ENCODE peak calls at places on chromosomes 16 and 17, in nine cellular contexts. N, J, H, Z, E, P, G, S and R are unnamed samples.

GRCh38 chr17:81246679-81247338 is 7.7 kb downstream of the NDUFAF8 start:
- DNase-seq in Z (no peak), G (no peak), P (no peak), N (no peak), J (no peak), S (no peak), E (no peak), H (no peak), R (peak; percentile 51)

GRCh38 chr17:58913971-58914769 is 158.5 kb downstream of the PPM1E start:
- DNase-seq in H (peak; percentile 6), N (no peak), Z (no peak), G (no peak), E (no peak), P (no peak), S (no peak), J (no peak), R (no peak)

GRCh38 chr17:51147641-51148040 is 5.7 kb upstream of the NME1 start:
- DNase-seq in Z (no peak), H (peak; percentile 29), S (peak; percentile 20), G (no peak), P (no peak), J (no peak), N (no peak), E (no peak), R (no peak)

GRCh38 chr16:5438591-5438990 is 341.0 kb upstream of the EEF2KMT start:
- DNase-seq in Z (no peak), N (no peak), G (no peak), H (no peak), P (no peak), S (no peak), E (no peak), J (no peak), R (no peak)

GRCh38 chr17:47895856-47896671 is at the start of gene SP2:
- DNase-seq in P (peak; percentile 100), S (peak; percentile 100), H (peak; percentile 100), N (peak; percentile 100), Z (peak; percentile 100), G (peak; percentile 100), J (peak; percentile 100), E (peak; percentile 100), R (peak; percentile 99)

GRCh38 chr17:41567317-41567716 is 4.5 kb downstream of the KRT9 start:
- DNase-seq in Z (no peak), N (no peak), J (no peak), P (no peak), G (no peak), H (no peak), S (no peak), E (no peak), R (no peak)

GRCh38 chr17:56896968-56897359 is 16.9 kb downstream of the TRIM25 start:
- DNase-seq in H (no peak), G (no peak), Z (no peak), J (no peak), N (no peak), S (no peak), E (peak; percentile 27), P (no peak), R (no peak)

GRCh38 chr17:79410681-79411080 is 200.2 kb downstream of the RBFOX3 start:
- DNase-seq in E (no peak), H (no peak), J (no peak), P (no peak), S (no peak), G (no peak), Z (no peak), N (no peak), R (no peak)

GRCh38 chr16:61862221-61862620 is 174.0 kb downstream of the CDH8 start:
- DNase-seq in E (no peak), J (no peak), S (no peak), N (no peak), G (no peak), P (no peak), H (no peak), Z (no peak), R (no peak)

GRCh38 chr17:45171338-45172231 is 9.9 kb downstream of the HEXIM2 start:
- DNase-seq in P (no peak), Z (peak; percentile 45), J (peak; percentile 79), E (no peak), S (peak; percentile 84), H (no peak), G (peak; percentile 70), N (no peak), R (peak; percentile 53)
- H3K4me3 ChIP-seq in P (peak overlapping the region; percentile 43), Z (no peak overlapping the region), J (peak overlapping the region; percentile 92), E (no peak overlapping the region), S (peak overlapping the region; percentile 40), H (peak overlapping the region; percentile 15), G (peak overlapping the region; percentile 51), N (peak overlapping the region; percentile 22), R (peak overlapping the region; percentile 44)

DNA sequence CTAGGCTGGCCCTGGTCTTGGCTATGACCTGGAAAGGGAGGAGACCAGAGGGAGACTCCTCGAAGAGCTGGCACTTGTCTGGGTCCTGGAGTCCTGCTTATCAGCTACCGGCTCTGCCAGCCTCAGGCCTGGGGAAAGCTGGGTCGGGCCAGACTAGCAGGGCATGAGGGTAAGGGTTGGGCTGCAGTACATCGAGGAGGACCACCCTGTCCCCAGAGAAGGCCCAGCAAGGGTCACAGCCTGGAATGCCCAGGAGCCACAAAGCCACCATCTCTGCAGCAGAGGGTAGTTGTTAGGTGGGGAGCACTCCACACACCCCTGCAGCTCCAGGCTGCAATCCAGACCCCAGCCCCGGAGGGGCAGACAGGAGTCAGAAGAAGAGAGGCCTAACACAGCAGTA is 54.0 kb downstream of the SLC6A2 start:
- DNase-seq in N (no peak), H (no peak), E (no peak), S (no peak), Z (no peak), G (no peak), P (no peak), J (no peak), R (no peak)
- H3K27ac ChIP-seq in N (no peak overlapping the region), H (no peak overlapping the region), E (no peak overlapping the region), S (no peak overlapping the region), Z (no peak overlapping the region), G (no peak overlapping the region), P (no peak overlapping the region), J (no peak overlapping the region), R (no peak overlapping the region)

GRCh38 chr17:76735586-76736348 is 1.4 kb downstream of the SRSF2 start:
- DNase-seq in G (no peak), H (no peak), E (peak; percentile 52), N (no peak), P (no peak), S (no peak), Z (no peak), J (no peak), R (no peak)

GRCh38 chr17:76737082-76737675 is at the start of gene SRSF2:
- DNase-seq in N (peak; percentile 97), Z (peak; percentile 98), J (peak; percentile 85), G (peak; percentile 97), S (peak; percentile 99), E (peak; percentile 100), P (peak; percentile 99), H (peak; percentile 98), R (peak; percentile 99)

GRCh38 chr17:76735006-76735405 is 2.1 kb downstream of the SRSF2 start:
- DNase-seq in N (no peak), P (no peak), H (peak; percentile 48), J (no peak), G (no peak), Z (no peak), S (peak; percentile 46), E (peak; percentile 78), R (no peak)

GRCh38 chr17:76737676-76738467 is at the start of gene MFSD11:
- DNase-seq in S (peak; percentile 94), J (no peak), Z (peak; percentile 90), N (peak; percentile 73), G (peak; percentile 86), H (peak; percentile 92), P (no peak), E (peak; percentile 96), R (peak; percentile 97)

GRCh38 chr17:76736349-76737081 is 616 bp downstream of the SRSF2 start:
- DNase-seq in S (peak; percentile 49), J (no peak), H (peak; percentile 50), E (peak; percentile 80), N (peak; percentile 45), P (no peak), Z (peak; percentile 78), G (peak; percentile 54), R (peak; percentile 91)
- TF ChIP-seq CTCF in S (no peak), J (peak; percentile 7), H (peak; percentile 16), E (no peak), N (peak; percentile 15), P (no peak), Z (peak; percentile 39), G (no peak), R (no peak)

DNA sequence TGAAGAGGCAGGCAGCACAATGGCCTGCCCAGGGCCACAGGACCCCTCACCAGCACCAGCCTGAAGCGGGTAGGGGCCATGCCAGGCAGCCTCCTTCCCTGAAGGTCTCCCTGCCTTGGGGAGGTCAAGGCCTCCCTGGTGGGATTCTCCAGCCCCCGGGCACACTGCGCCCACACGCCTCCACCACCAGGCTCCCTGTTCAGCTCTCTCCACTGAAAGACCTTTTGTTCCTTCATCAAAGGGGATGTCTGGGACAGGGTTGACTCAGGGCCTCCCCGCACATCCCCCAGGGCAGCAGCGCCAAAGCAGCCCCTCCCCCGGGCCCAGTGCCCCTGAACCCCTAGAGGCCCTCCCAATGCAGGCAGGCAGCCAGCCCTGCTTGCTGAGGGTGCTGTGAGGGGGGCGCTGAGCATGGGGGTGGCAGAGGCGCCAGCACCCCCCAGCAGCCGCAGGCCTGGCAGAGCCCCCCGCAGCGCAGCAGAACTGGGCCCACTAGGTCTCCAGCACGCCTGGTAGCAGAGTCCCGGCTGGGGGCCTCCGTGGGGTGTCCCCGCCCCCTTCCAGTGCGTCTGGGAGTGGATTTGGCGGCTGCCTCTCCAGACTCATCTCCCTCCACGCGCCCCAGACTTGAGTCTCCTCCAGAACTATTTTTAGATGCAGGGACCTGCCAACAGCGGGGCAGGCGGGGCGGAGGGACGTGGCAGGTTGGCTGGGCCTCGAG is 13.1 kb downstream of the BCAR1 start:
- DNase-seq in N (peak; percentile 59), E (no peak), H (peak; percentile 95), S (no peak), G (peak; percentile 88), P (no peak), J (no peak), Z (no peak), R (peak; percentile 83)
- H3K4me3 ChIP-seq in N (no peak overlapping the region), E (no peak overlapping the region), H (no peak overlapping the region), S (no peak overlapping the region), G (peak overlapping the region; percentile 31), P (peak overlapping the region; percentile 40), J (no peak overlapping the region), Z (no peak overlapping the region), R (peak overlapping the region; percentile 28)

GRCh38 chr16:86344586-86344871 is 165.8 kb upstream of the FOXF1 start:
- DNase-seq in J (no peak), H (no peak), E (no peak), P (no peak), G (no peak), S (no peak), Z (no peak), N (no peak), R (no peak)
- H3K27ac ChIP-seq in J (no peak overlapping the region), H (no peak overlapping the region), E (no peak overlapping the region), P (peak overlapping the region; percentile 87), G (no peak overlapping the region), S (no peak overlapping the region), Z (no peak overlapping the region), N (no peak overlapping the region), R (no peak overlapping the region)

GRCh38 chr16:53404959-53405358 is 29.3 kb upstream of the RBL2 start:
- DNase-seq in G (no peak), H (no peak), Z (no peak), P (no peak), J (no peak), E (no peak), N (no peak), S (no peak), R (no peak)
- TF ChIP-seq CTCF in G (no peak), H (no peak), Z (no peak), P (no peak), J (no peak), E (peak; percentile 46), N (no peak), S (no peak), R (no peak)